ENCODE peak calls at places on chromosome 20, in four cellular contexts. G, I, R and S are unnamed samples.

GRCh38 chr20:49562341-49563014 is 5.5 kb downstream of the PTGIS start:
- DNase-seq in G (no peak), I (peak; percentile 80), R (peak; percentile 23), S (peak; percentile 84)

GRCh38 chr20:38195521-38195920 is 30.5 kb upstream of the TGM2 start:
- DNase-seq in G (no peak), I (no peak), R (no peak), S (no peak)

GRCh38 chr20:43844778-43845614 is 69.7 kb upstream of the TOX2 start:
- DNase-seq in G (no peak), I (peak; percentile 57), R (peak; percentile 74), S (peak; percentile 87)

GRCh38 chr20:57177636-57178280 is 88.7 kb downstream of the BMP7 start:
- DNase-seq in G (no peak), I (no peak), R (no peak), S (no peak)

GRCh38 chr20:23078351-23078993 is 7.7 kb downstream of the CD93 start:
- DNase-seq in G (no peak), I (no peak), R (no peak), S (no peak)

GRCh38 chr20:16555754-16556153 is 17.5 kb downstream of the KIF16B start:
- DNase-seq in G (no peak), I (no peak), R (no peak), S (no peak)

GRCh38 chr20:31720486-31721407 is 1.9 kb downstream of the BCL2L1 start:
- DNase-seq in G (no peak), I (no peak), R (no peak), S (no peak)

GRCh38 chr20:32912688-32913087 is 54.0 kb downstream of the EFCAB8 start:
- DNase-seq in G (no peak), I (no peak), R (no peak), S (no peak)

GRCh38 chr20:48295445-48295903 is 510.2 kb upstream of the SULF2 start:
- DNase-seq in G (peak; percentile 80), I (no peak), R (peak; percentile 79), S (peak; percentile 59)

GRCh38 chr20:44460795-44461141 is 14.9 kb upstream of the TTPAL start:
- DNase-seq in G (peak; percentile 49), I (peak; percentile 51), R (peak; percentile 31), S (peak; percentile 38)

GRCh38 chr20:44219287-44219686 is 8.7 kb upstream of the OSER1 start:
- DNase-seq in G (no peak), I (peak; percentile 40), R (no peak), S (no peak)

GRCh38 chr20:36754656-36755222 is 8.8 kb upstream of the NDRG3 start:
- DNase-seq in G (peak; percentile 76), I (peak; percentile 71), R (peak; percentile 37), S (peak; percentile 75)

GRCh38 chr20:49846206-49846807 is 33.7 kb downstream of the SLC9A8 start:
- DNase-seq in G (peak; percentile 47), I (peak; percentile 78), R (peak; percentile 16), S (peak; percentile 75)

GRCh38 chr20:54494303-54495006 is 19.1 kb downstream of the DOK5 start:
- DNase-seq in G (no peak), I (no peak), R (no peak), S (no peak)

GRCh38 chr20:6680854-6681253 is 86.6 kb upstream of the BMP2 start:
- DNase-seq in G (no peak), I (no peak), R (no peak), S (no peak)

GRCh38 chr20:6492396-6493055 is 275.0 kb upstream of the BMP2 start:
- DNase-seq in G (no peak), I (no peak), R (no peak), S (no peak)

GRCh38 chr20:15220009-15220656 is 882.7 kb upstream of the FLRT3 start:
- DNase-seq in G (no peak), I (no peak), R (no peak), S (no peak)

GRCh38 chr20:11891081-11891826 is 26.4 kb upstream of the BTBD3 start:
- DNase-seq in G (peak; percentile 21), I (peak; percentile 69), R (no peak), S (peak; percentile 57)

GRCh38 chr20:32621071-32621913 is 36.2 kb upstream of the NOL4L start:
- DNase-seq in G (no peak), I (no peak), R (peak; percentile 54), S (no peak)

GRCh38 chr20:34343458-34344255 is 19.4 kb upstream of the ITCH start:
- DNase-seq in G (no peak), I (no peak), R (no peak), S (no peak)
- TF ChIP-seq POLR2A in G (no peak), I (no peak), R (no peak), S (no peak)

GRCh38 chr20:34108616-34109174 is 3.3 kb downstream of the EIF2S2 start:
- DNase-seq in G (no peak), I (no peak), R (no peak), S (no peak)
- TF ChIP-seq POLR2A in G (no peak), I (no peak), R (no peak), S (no peak)

GRCh38 chr20:19566226-19566960 is 191.7 kb upstream of the RIN2 start:
- DNase-seq in G (no peak), I (peak; percentile 19), R (no peak), S (no peak)

GRCh38 chr20:19577692-19578091 is 180.4 kb upstream of the RIN2 start:
- DNase-seq in G (no peak), I (no peak), R (no peak), S (no peak)

GRCh38 chr20:19568128-19568527 is 189.9 kb upstream of the RIN2 start:
- DNase-seq in G (no peak), I (no peak), R (no peak), S (no peak)

DNA sequence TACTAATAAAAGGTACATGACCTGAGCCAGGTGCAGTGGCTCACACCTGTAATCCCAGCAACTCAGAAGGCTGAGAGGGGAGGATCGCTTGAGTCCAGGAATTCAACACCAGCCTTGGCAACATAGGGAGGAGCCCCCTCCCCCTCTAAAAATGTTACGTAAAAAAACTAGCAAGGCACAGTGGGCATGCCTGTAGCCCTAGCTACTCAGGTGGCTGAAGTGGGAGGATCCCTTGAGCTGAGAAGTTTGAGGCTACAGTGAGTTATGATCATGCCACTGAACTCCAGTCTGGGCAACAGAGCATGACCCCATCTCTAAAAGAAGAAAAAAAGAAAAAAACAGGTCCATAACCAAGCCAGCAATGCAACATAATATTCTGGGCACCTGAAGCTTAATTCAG is 186.0 kb upstream of the RIN2 start:
- DNase-seq in G (no peak), I (no peak), R (no peak), S (no peak)
- TF ChIP-seq POLR2A in G (no peak), I (no peak), R (no peak), S (no peak)

GRCh38 chr20:63284083-63284440 is 8.9 kb upstream of the COL20A1 start:
- DNase-seq in G (no peak), I (no peak), R (no peak), S (no peak)
- TF ChIP-seq POLR2A in G (no peak), I (no peak), R (no peak), S (no peak)

GRCh38 chr20:18287915-18288747 is at the start of gene ZNF133:
- DNase-seq in G (peak; percentile 96), I (peak; percentile 98), R (peak; percentile 90), S (peak; percentile 93)
- TF ChIP-seq POLR2A in G (peak; percentile 92), I (peak; percentile 46), R (peak; percentile 81), S (peak; percentile 71)

GRCh38 chr20:1280421-1281102 is 14.5 kb downstream of the SNPH start:
- DNase-seq in G (no peak), I (peak; percentile 4), R (no peak), S (no peak)

GRCh38 chr20:1282966-1283365 is 16.9 kb downstream of the SNPH start:
- DNase-seq in G (no peak), I (no peak), R (no peak), S (no peak)

GRCh38 chr20:1283522-1284210 is 17.6 kb downstream of the SNPH start:
- DNase-seq in G (no peak), I (no peak), R (no peak), S (no peak)

GRCh38 chr20:1278993-1279392 is 12.9 kb downstream of the SNPH start:
- DNase-seq in G (no peak), I (no peak), R (no peak), S (no peak)

GRCh38 chr20:1281279-1282057 is 15.4 kb downstream of the SNPH start:
- DNase-seq in G (no peak), I (peak; percentile 4), R (no peak), S (no peak)
- TF ChIP-seq POLR2A in G (no peak), I (no peak), R (no peak), S (no peak)